ENCODE peak calls at places on chromosomes 16 and 17, in nine cellular contexts. F, X, G, H, O, L, N, J and M are unnamed samples.

GRCh38 chr17:48241131-48241591 is 133.6 kb downstream of the SNX11 start:
- DNase-seq in F (peak), X (no peak), G (peak), H (peak), O (peak), L (no peak), N (peak), J (peak), M (no peak)

GRCh38 chr17:43669971-43670644 is 8.4 kb upstream of the MEOX1 start:
- DNase-seq in F (no peak), X (peak), G (no peak), H (no peak), O (no peak), L (no peak), N (no peak), J (peak), M (peak)

GRCh38 chr17:61862105-61862574 is 1.2 kb downstream of the BRIP1 start:
- DNase-seq in F (no peak), X (no peak), G (no peak), H (no peak), O (no peak), L (no peak), N (no peak), J (peak), M (no peak)

GRCh38 chr17:76893623-76894358 is 25.6 kb downstream of the MGAT5B start:
- DNase-seq in F (no peak), X (no peak), G (no peak), H (no peak), O (no peak), L (no peak), N (no peak), J (no peak), M (no peak)

GRCh38 chr17:41324180-41325075 is 8.9 kb upstream of the KRTAP17-1 start:
- DNase-seq in F (no peak), X (peak), G (no peak), H (no peak), O (peak), L (no peak), N (no peak), J (peak), M (no peak)

GRCh38 chr16:54282202-54282922 is 4.2 kb downstream of the IRX3 start:
- DNase-seq in F (no peak), X (peak), G (peak), H (peak), O (peak), L (no peak), N (no peak), J (no peak), M (no peak)

GRCh38 chr17:83062011-83062817 is 17.2 kb upstream of the METRNL start:
- DNase-seq in F (no peak), X (peak), G (no peak), H (peak), O (no peak), L (no peak), N (no peak), J (no peak), M (no peak)

GRCh38 chr16:28181557-28181914 is 30.2 kb downstream of the XPO6 start:
- DNase-seq in F (peak), X (no peak), G (peak), H (peak), O (peak), L (peak), N (peak), J (peak), M (peak)

GRCh38 chr17:42142371-42142896 is 12.4 kb downstream of the RAB5C start:
- DNase-seq in F (no peak), X (no peak), G (peak), H (no peak), O (no peak), L (peak), N (peak), J (no peak), M (peak)

GRCh38 chr17:1865252-1866037 is 35.6 kb downstream of the RPA1 start:
- DNase-seq in F (peak), X (peak), G (no peak), H (peak), O (peak), L (no peak), N (peak), J (no peak), M (no peak)

GRCh38 chr17:77316191-77316641 is 175.4 kb downstream of the SEC14L1 start:
- DNase-seq in F (peak), X (peak), G (no peak), H (peak), O (peak), L (no peak), N (peak), J (peak), M (no peak)

GRCh38 chr17:30340957-30341356 is 7.1 kb upstream of the TMIGD1 start:
- DNase-seq in F (no peak), X (no peak), G (peak), H (no peak), O (no peak), L (no peak), N (no peak), J (no peak), M (no peak)

GRCh38 chr16:64771273-64771672 is 350.6 kb downstream of the CDH11 start:
- DNase-seq in F (no peak), X (no peak), G (no peak), H (no peak), O (no peak), L (no peak), N (no peak), J (no peak), M (no peak)

GRCh38 chr16:28872952-28873351 is 5.3 kb upstream of the ATP2A1 start:
- DNase-seq in F (no peak), X (peak), G (no peak), H (no peak), O (no peak), L (no peak), N (no peak), J (no peak), M (no peak)

GRCh38 chr16:82404586-82405315 is 222.0 kb upstream of the CDH13 start:
- DNase-seq in F (no peak), X (no peak), G (no peak), H (no peak), O (no peak), L (no peak), N (no peak), J (no peak), M (no peak)

GRCh38 chr16:29736112-29736511 is 9.7 kb downstream of the C16orf54 start:
- DNase-seq in F (no peak), X (peak), G (no peak), H (no peak), O (peak), L (no peak), N (no peak), J (no peak), M (no peak)

GRCh38 chr17:2931426-2931825 is 132.0 kb downstream of the OR1D5 start:
- DNase-seq in F (no peak), X (peak), G (no peak), H (no peak), O (no peak), L (no peak), N (no peak), J (no peak), M (no peak)

GRCh38 chr17:49045376-49045775 is 48.2 kb downstream of the IGF2BP1 start:
- DNase-seq in F (no peak), X (no peak), G (no peak), H (no peak), O (no peak), L (no peak), N (peak), J (no peak), M (no peak)

GRCh38 chr17:7703584-7704574 is 1.1 kb upstream of the EFNB3 start:
- DNase-seq in F (peak), X (peak), G (peak), H (no peak), O (peak), L (no peak), N (peak), J (no peak), M (peak)

GRCh38 chr17:45812102-45812501 is 28.0 kb downstream of the CRHR1 start:
- DNase-seq in F (no peak), X (peak), G (no peak), H (no peak), O (peak), L (no peak), N (no peak), J (peak), M (no peak)

GRCh38 chr16:65005696-65006095 is 116.2 kb downstream of the CDH11 start:
- DNase-seq in F (peak), X (no peak), G (no peak), H (no peak), O (no peak), L (no peak), N (peak), J (no peak), M (no peak)

GRCh38 chr17:77863814-77864161 is 94.7 kb upstream of the TNRC6C start:
- DNase-seq in F (no peak), X (no peak), G (peak), H (no peak), O (no peak), L (no peak), N (peak), J (peak), M (no peak)

GRCh38 chr16:79408355-79408754 is 192.2 kb downstream of the MAF start:
- DNase-seq in F (no peak), X (no peak), G (no peak), H (no peak), O (no peak), L (no peak), N (no peak), J (no peak), M (no peak)

GRCh38 chr17:31509805-31510177 is 118.3 kb downstream of the RAB11FIP4 start:
- DNase-seq in F (peak), X (no peak), G (no peak), H (no peak), O (no peak), L (no peak), N (no peak), J (no peak), M (no peak)

GRCh38 chr17:142102-142661 is 4.8 kb downstream of the SCGB1C2 start:
- DNase-seq in F (no peak), X (no peak), G (peak), H (peak), O (peak), L (no peak), N (peak), J (peak), M (no peak)

GRCh38 chr17:75181608-75182318 is 996 bp downstream of the SUMO2 start:
- DNase-seq in F (no peak), X (peak), G (no peak), H (no peak), O (no peak), L (no peak), N (no peak), J (no peak), M (no peak)

GRCh38 chr16:3214904-3215600 is 19.9 kb downstream of the ZNF200 start:
- DNase-seq in F (no peak), X (no peak), G (no peak), H (no peak), O (no peak), L (no peak), N (no peak), J (no peak), M (no peak)

GRCh38 chr17:14481664-14482063 is 180.8 kb downstream of the HS3ST3B1 start:
- DNase-seq in F (no peak), X (no peak), G (no peak), H (no peak), O (no peak), L (no peak), N (no peak), J (no peak), M (no peak)

GRCh38 chr17:42751628-42752027 is 6.8 kb upstream of the EZH1 start:
- DNase-seq in F (peak), X (no peak), G (no peak), H (no peak), O (no peak), L (no peak), N (peak), J (no peak), M (no peak)

GRCh38 chr17:79628861-79629547 is 18.2 kb upstream of the RBFOX3 start:
- DNase-seq in F (no peak), X (peak), G (peak), H (peak), O (no peak), L (no peak), N (no peak), J (no peak), M (no peak)

GRCh38 chr16:51880776-51881175 is 666.2 kb downstream of the TOX3 start:
- DNase-seq in F (no peak), X (no peak), G (no peak), H (no peak), O (peak), L (peak), N (peak), J (peak), M (peak)

GRCh38 chr16:27245276-27246231 is 23.0 kb downstream of the NSMCE1 start:
- DNase-seq in F (no peak), X (no peak), G (peak), H (no peak), O (peak), L (no peak), N (peak), J (no peak), M (peak)

GRCh38 chr17:27670791-27671590 is 40.0 kb downstream of the LGALS9 start:
- DNase-seq in F (no peak), X (peak), G (no peak), H (no peak), O (no peak), L (no peak), N (no peak), J (no peak), M (no peak)

GRCh38 chr17:45341389-45342158 is 24.8 kb upstream of the MAP3K14 start:
- DNase-seq in F (peak), X (peak), G (peak), H (no peak), O (peak), L (peak), N (peak), J (peak), M (peak)

GRCh38 chr17:213286-214105 is 32.0 kb upstream of the DOC2B start:
- DNase-seq in F (no peak), X (no peak), G (no peak), H (no peak), O (no peak), L (no peak), N (no peak), J (no peak), M (no peak)

GRCh38 chr17:39167492-39167891 is 1.5 kb upstream of the ARL5C start:
- DNase-seq in F (no peak), X (no peak), G (peak), H (no peak), O (no peak), L (no peak), N (no peak), J (no peak), M (no peak)

GRCh38 chr16:88705076-88705684 is 1.0 kb downstream of the RNF166 start:
- DNase-seq in F (no peak), X (no peak), G (no peak), H (no peak), O (no peak), L (no peak), N (peak), J (no peak), M (no peak)

GRCh38 chr17:17224137-17224536 is 12.8 kb downstream of the FLCN start:
- DNase-seq in F (no peak), X (peak), G (no peak), H (no peak), O (no peak), L (no peak), N (no peak), J (no peak), M (no peak)

GRCh38 chr17:14299261-14300093 is 1.4 kb upstream of the HS3ST3B1 start:
- DNase-seq in F (no peak), X (peak), G (peak), H (no peak), O (no peak), L (no peak), N (no peak), J (no peak), M (no peak)